ENCODE peak calls at places on chromosomes 1 and 21, in ten cellular contexts. P is MV-4-11, E is NCI-H1092 treated with DMSO at 0.1 percent for 48 hours, U is OCI-LY7, R is ascending aorta, T is transverse colon, A is fibroblast of lung, W is GM10248, F is astrocyte of the cerebellum, M is mucosa of gallbladder. V is an unnamed sample.

GRCh38 chr1:32263744-32264143 is 12.7 kb downstream of the LCK start:
- DNase-seq in P (no peak), E (no peak), U (peak; percentile 90), R (no peak), T (no peak), A (no peak), W (peak; percentile 36), F (no peak), M (no peak), V (no peak)

GRCh38 chr1:147202576-147202975 is 22.6 kb downstream of the FMO5 start:
- DNase-seq in P (no peak), E (no peak), U (no peak), R (no peak), T (no peak), A (no peak), W (no peak), F (no peak), M (no peak), V (no peak)

GRCh38 chr1:162560303-162561036 is 1.1 kb upstream of the UAP1 start:
- DNase-seq in P (no peak), E (peak; percentile 72), U (peak; percentile 7), R (no peak), T (no peak), A (no peak), W (no peak), F (no peak), M (no peak), V (no peak)

GRCh38 chr1:101013776-101014175 is 11.8 kb downstream of the DPH5 start:
- DNase-seq in P (no peak), E (no peak), U (no peak), R (no peak), T (no peak), A (no peak), W (no peak), F (no peak), M (no peak), V (no peak)

GRCh38 chr1:21638531-21639341 is 30.4 kb downstream of the RAP1GAP start:
- DNase-seq in P (no peak), E (no peak), U (no peak), R (no peak), T (no peak), A (peak; percentile 17), W (no peak), F (no peak), M (peak; percentile 82), V (peak; percentile 80)

GRCh38 chr1:187009320-187009719 is 180.6 kb downstream of the PLA2G4A start:
- DNase-seq in P (peak; percentile 69), E (no peak), U (no peak), R (no peak), T (no peak), A (no peak), W (no peak), F (no peak), M (no peak), V (no peak)

GRCh38 chr1:33328817-33329216 is 7.9 kb upstream of the A3GALT2 start:
- DNase-seq in P (no peak), E (no peak), U (no peak), R (no peak), T (no peak), A (no peak), W (no peak), F (no peak), M (no peak), V (no peak)

GRCh38 chr1:14255711-14256110 is 342.8 kb upstream of the KAZN start:
- DNase-seq in P (peak; percentile 36), E (no peak), U (no peak), R (no peak), T (no peak), A (peak; percentile 9), W (no peak), F (peak; percentile 20), M (no peak), V (no peak)

GRCh38 chr21:30408782-30409494 is 13.1 kb downstream of the KRTAP13-1 start:
- DNase-seq in P (no peak), E (peak; percentile 93), U (no peak), R (no peak), T (peak; percentile 54), A (peak; percentile 5), W (no peak), F (peak; percentile 64), M (no peak), V (no peak)

GRCh38 chr1:189500777-189501176 is 976.9 kb downstream of the BRINP3 start:
- DNase-seq in P (no peak), E (no peak), U (no peak), R (no peak), T (no peak), A (peak; percentile 28), W (no peak), F (no peak), M (no peak), V (peak; percentile 2)

GRCh38 chr1:101150676-101151075 is 86.1 kb upstream of the S1PR1 start:
- DNase-seq in P (no peak), E (no peak), U (no peak), R (no peak), T (no peak), A (no peak), W (no peak), F (no peak), M (no peak), V (no peak)

GRCh38 chr21:31872452-31873274 is at the start of gene HUNK:
- DNase-seq in P (peak; percentile 7), E (peak; percentile 68), U (peak; percentile 29), R (no peak), T (peak; percentile 58), A (peak; percentile 39), W (no peak), F (no peak), M (no peak), V (no peak)

GRCh38 chr1:181551249-181551648 is 67.9 kb downstream of the CACNA1E start:
- DNase-seq in P (peak; percentile 64), E (no peak), U (no peak), R (no peak), T (peak; percentile 10), A (peak; percentile 39), W (no peak), F (no peak), M (peak; percentile 15), V (peak; percentile 2)

GRCh38 chr1:29398431-29398830 is 162.1 kb downstream of the PTPRU start:
- DNase-seq in P (no peak), E (no peak), U (no peak), R (no peak), T (no peak), A (peak; percentile 20), W (no peak), F (no peak), M (no peak), V (peak; percentile 3)

GRCh38 chr1:170487503-170487902 is 44.5 kb upstream of the GORAB start:
- DNase-seq in P (no peak), E (no peak), U (no peak), R (no peak), T (no peak), A (no peak), W (no peak), F (no peak), M (no peak), V (no peak)

GRCh38 chr1:55047611-55048010 is 8.3 kb downstream of the PCSK9 start:
- DNase-seq in P (no peak), E (no peak), U (no peak), R (no peak), T (no peak), A (no peak), W (no peak), F (no peak), M (no peak), V (no peak)

GRCh38 chr1:53951697-53952096 is 5.5 kb downstream of the LRRC42 start:
- DNase-seq in P (no peak), E (no peak), U (no peak), R (no peak), T (no peak), A (no peak), W (no peak), F (no peak), M (no peak), V (no peak)

GRCh38 chr1:17553970-17554369 is 14.5 kb downstream of the ARHGEF10L start:
- DNase-seq in P (no peak), E (no peak), U (no peak), R (no peak), T (no peak), A (peak; percentile 76), W (no peak), F (no peak), M (no peak), V (peak; percentile 84)

GRCh38 chr1:27435566-27436203 is 43.3 kb downstream of the GPR3 start:
- DNase-seq in P (peak; percentile 98), E (no peak), U (peak; percentile 78), R (no peak), T (no peak), A (no peak), W (peak; percentile 47), F (no peak), M (no peak), V (no peak)

GRCh38 chr21:44286086-44286715 is 525 bp downstream of the AIRE start:
- DNase-seq in P (no peak), E (no peak), U (no peak), R (no peak), T (no peak), A (no peak), W (no peak), F (no peak), M (no peak), V (no peak)

GRCh38 chr1:205350626-205351235 is 6.0 kb downstream of the KLHDC8A start:
- DNase-seq in P (no peak), E (no peak), U (no peak), R (no peak), T (no peak), A (no peak), W (no peak), F (no peak), M (no peak), V (no peak)

GRCh38 chr1:243495442-243496172 is 239.8 kb downstream of the SDCCAG8 start:
- DNase-seq in P (peak; percentile 97), E (no peak), U (no peak), R (no peak), T (no peak), A (peak; percentile 81), W (no peak), F (no peak), M (peak; percentile 22), V (peak; percentile 62)

GRCh38 chr21:43193651-43194302 is 25.0 kb downstream of the CRYAA start:
- DNase-seq in P (peak; percentile 77), E (peak; percentile 29), U (peak; percentile 28), R (no peak), T (no peak), A (peak; percentile 56), W (no peak), F (peak; percentile 39), M (peak; percentile 10), V (no peak)

GRCh38 chr21:44872266-44872567 is 1.3 kb downstream of the PTTG1IP start:
- DNase-seq in P (no peak), E (no peak), U (peak; percentile 19), R (no peak), T (no peak), A (no peak), W (no peak), F (no peak), M (no peak), V (no peak)

GRCh38 chr1:97780884-97781283 is 139.9 kb downstream of the DPYD start:
- DNase-seq in P (no peak), E (no peak), U (no peak), R (no peak), T (no peak), A (no peak), W (no peak), F (no peak), M (no peak), V (no peak)

V was measured in retinal pigment epithelial cell.